ENCODE peak calls at places on chromosomes 3 and 15, in ten cellular contexts. U is psoas muscle, O is PC-3, B is fibroblast of lung, X is esophagus squamous epithelium, Z is H9, H is BE2C, N is prostate gland, C is lower lobe of right lung, T is mammary epithelial cell. R is an unnamed sample.

GRCh38 chr15:36363335-36363734 is 216.1 kb upstream of the CDIN1 start:
- DNase-seq in U (no peak), O (peak; percentile 15), B (peak; percentile 15), X (no peak), Z (no peak), H (no peak), N (no peak), C (no peak), T (peak; percentile 30), R (no peak)

GRCh38 chr3:64289622-64290021 is 64.4 kb upstream of the PRICKLE2 start:
- DNase-seq in U (no peak), O (no peak), B (no peak), X (no peak), Z (no peak), H (no peak), N (no peak), C (no peak), T (no peak), R (no peak)

GRCh38 chr3:133476971-133477375 is 77.1 kb downstream of the BFSP2 start:
- DNase-seq in U (no peak), O (no peak), B (no peak), X (no peak), Z (no peak), H (no peak), N (no peak), C (no peak), T (no peak), R (no peak)

GRCh38 chr15:28273468-28273867 is 48.5 kb downstream of the HERC2 start:
- DNase-seq in U (no peak), O (no peak), B (peak; percentile 38), X (no peak), Z (peak; percentile 44), H (no peak), N (no peak), C (no peak), T (no peak), R (no peak)

GRCh38 chr3:191753186-191753585 is 292.2 kb downstream of the PYDC2 start:
- DNase-seq in U (no peak), O (no peak), B (no peak), X (no peak), Z (no peak), H (no peak), N (no peak), C (no peak), T (peak; percentile 36), R (no peak)

GRCh38 chr3:141913150-141913811 is 36.8 kb downstream of the ATP1B3 start:
- DNase-seq in U (no peak), O (peak; percentile 71), B (peak; percentile 80), X (no peak), Z (no peak), H (peak; percentile 55), N (peak; percentile 44), C (no peak), T (peak; percentile 42), R (peak; percentile 52)

GRCh38 chr3:150314248-150315027 is 93.7 kb upstream of the TSC22D2 start:
- DNase-seq in U (no peak), O (peak; percentile 61), B (peak; percentile 42), X (no peak), Z (no peak), H (no peak), N (peak; percentile 44), C (peak; percentile 59), T (no peak), R (no peak)

GRCh38 chr3:19946291-19946831 is 536 bp upstream of the RAB5A start:
- DNase-seq in U (no peak), O (no peak), B (no peak), X (no peak), Z (no peak), H (no peak), N (no peak), C (no peak), T (no peak), R (no peak)

GRCh38 chr3:192899540-192899982 is 18.1 kb downstream of the MB21D2 start:
- DNase-seq in U (no peak), O (peak; percentile 82), B (peak; percentile 83), X (no peak), Z (no peak), H (no peak), N (no peak), C (no peak), T (no peak), R (no peak)

GRCh38 chr3:24296441-24297205 is 198.0 kb downstream of the THRB start:
- DNase-seq in U (no peak), O (peak; percentile 92), B (peak; percentile 36), X (no peak), Z (no peak), H (no peak), N (no peak), C (no peak), T (peak; percentile 73), R (no peak)

GRCh38 chr3:25259871-25260270 is 168.2 kb upstream of the RARB start:
- DNase-seq in U (no peak), O (no peak), B (peak; percentile 46), X (no peak), Z (no peak), H (no peak), N (peak; percentile 54), C (no peak), T (no peak), R (no peak)

GRCh38 chr15:101068961-101069734 is 150.0 kb downstream of the LRRK1 start:
- DNase-seq in U (peak; percentile 39), O (no peak), B (peak; percentile 90), X (no peak), Z (peak; percentile 96), H (no peak), N (no peak), C (peak; percentile 45), T (peak; percentile 88), R (no peak)

GRCh38 chr3:57062119-57062631 is 1.7 kb downstream of the SPATA12 start:
- DNase-seq in U (no peak), O (no peak), B (no peak), X (no peak), Z (peak; percentile 49), H (no peak), N (no peak), C (no peak), T (no peak), R (no peak)

GRCh38 chr15:99717129-99718024 is 15.9 kb downstream of the LYSMD4 start:
- DNase-seq in U (peak; percentile 70), O (no peak), B (no peak), X (no peak), Z (no peak), H (no peak), N (no peak), C (no peak), T (no peak), R (no peak)

GRCh38 chr15:71588746-71589145 is 221.6 kb upstream of the NR2E3 start:
- DNase-seq in U (no peak), O (peak; percentile 77), B (peak; percentile 74), X (no peak), Z (no peak), H (no peak), N (no peak), C (no peak), T (peak; percentile 65), R (no peak)

GRCh38 chr3:188792788-188793187 is 379.0 kb upstream of the TPRG1 start:
- DNase-seq in U (peak; percentile 72), O (no peak), B (peak; percentile 41), X (no peak), Z (peak; percentile 33), H (peak; percentile 54), N (no peak), C (peak; percentile 50), T (no peak), R (no peak)

GRCh38 chr15:75622505-75622904 is 3.0 kb downstream of the SNUPN start:
- DNase-seq in U (no peak), O (no peak), B (no peak), X (no peak), Z (no peak), H (no peak), N (no peak), C (no peak), T (no peak), R (no peak)

GRCh38 chr15:35117508-35118280 is 32.6 kb upstream of the NANOGP8 start:
- DNase-seq in U (no peak), O (peak; percentile 14), B (peak; percentile 6), X (no peak), Z (no peak), H (no peak), N (no peak), C (no peak), T (no peak), R (no peak)

GRCh38 chr3:156803949-156804741 is 22.0 kb upstream of the LEKR1 start:
- DNase-seq in U (no peak), O (no peak), B (no peak), X (no peak), Z (no peak), H (no peak), N (no peak), C (no peak), T (no peak), R (no peak)

GRCh38 chr15:85625856-85626255 is 168.9 kb downstream of the KLHL25 start:
- DNase-seq in U (no peak), O (no peak), B (peak; percentile 94), X (no peak), Z (no peak), H (no peak), N (no peak), C (no peak), T (peak; percentile 59), R (no peak)

GRCh38 chr3:183954875-183955274 is 62.8 kb downstream of the ABCC5 start:
- DNase-seq in U (no peak), O (no peak), B (no peak), X (no peak), Z (peak; percentile 65), H (no peak), N (no peak), C (no peak), T (no peak), R (no peak)

GRCh38 chr3:46923559-46924350 is 46.2 kb downstream of the PTH1R start:
- DNase-seq in U (peak; percentile 70), O (peak; percentile 54), B (peak; percentile 38), X (no peak), Z (peak; percentile 66), H (peak; percentile 41), N (no peak), C (peak; percentile 58), T (no peak), R (no peak)
- TF ChIP-seq CTCF in U (peak; percentile 66), O (peak; percentile 91), B (peak; percentile 59), X (peak; percentile 51), Z (peak; percentile 88), H (peak; percentile 65), N (no peak), C (peak; percentile 70), T (peak; percentile 57), R (peak; percentile 83)

GRCh38 chr3:11655188-11655928 is 11.6 kb upstream of the VGLL4 start:
- DNase-seq in U (no peak), O (peak; percentile 31), B (no peak), X (no peak), Z (peak; percentile 55), H (peak; percentile 23), N (no peak), C (no peak), T (no peak), R (no peak)
- TF ChIP-seq CTCF in U (no peak), O (peak; percentile 64), B (peak; percentile 17), X (no peak), Z (peak; percentile 72), H (peak; percentile 50), N (no peak), C (peak; percentile 20), T (peak; percentile 8), R (no peak)

GRCh38 chr15:90823455-90823974 is 44.9 kb upstream of the FURIN start:
- DNase-seq in U (no peak), O (no peak), B (no peak), X (no peak), Z (no peak), H (no peak), N (no peak), C (no peak), T (no peak), R (no peak)
- TF ChIP-seq CTCF in U (no peak), O (no peak), B (no peak), X (no peak), Z (no peak), H (no peak), N (no peak), C (no peak), T (no peak), R (no peak)

GRCh38 chr3:49804141-49805041 is 1.3 kb downstream of the INKA1 start:
- DNase-seq in U (peak; percentile 60), O (no peak), B (no peak), X (no peak), Z (no peak), H (no peak), N (no peak), C (peak; percentile 59), T (peak; percentile 25), R (no peak)
- TF ChIP-seq CTCF in U (no peak), O (no peak), B (no peak), X (no peak), Z (no peak), H (no peak), N (no peak), C (no peak), T (no peak), R (no peak)